ENCODE peak calls at places on chromosomes 2 and 18, in six cellular contexts. Y is CD4-positive, alpha-beta T cell; O is activated T-cell treated with anti-CD3 and anti-CD28 coated beads, Interleukin-2, amount 50 U/mL, for 48 hours; L is GM13976; U is HFFc6; W is stimulated activated CD4-positive, alpha-beta T cell treated with anti-CD3 and anti-CD28 coated beads, Interleukin-1b, Interleukin-23, amount 100 ng/mL, for 1 hour. K is an unnamed sample.

GRCh38 chr2:12300019-12300602 is 416.6 kb upstream of the TRIB2 start:
- DNase-seq in Y (no peak), O (no peak), L (no peak), U (peak; percentile 29), W (no peak), K (no peak)

GRCh38 chr2:25491966-25492532 is 150.3 kb upstream of the DNMT3A start:
- DNase-seq in Y (no peak), O (no peak), L (no peak), U (no peak), W (no peak), K (no peak)

GRCh38 chr2:3536682-3537632 is 17.6 kb upstream of the ADI1 start:
- DNase-seq in Y (no peak), O (no peak), L (no peak), U (peak; percentile 33), W (no peak), K (no peak)

GRCh38 chr2:25062461-25062860 is 20.6 kb downstream of the EFR3B start:
- DNase-seq in Y (no peak), O (no peak), L (no peak), U (no peak), W (no peak), K (peak; percentile 98)

GRCh38 chr2:11344342-11344955 is at the start of gene ROCK2:
- DNase-seq in Y (peak; percentile 47), O (peak; percentile 77), L (peak; percentile 90), U (peak; percentile 80), W (peak; percentile 54), K (peak; percentile 84)

GRCh38 chr2:181656450-181657261 is at the start of gene CERKL:
- DNase-seq in Y (no peak), O (peak; percentile 38), L (peak; percentile 77), U (no peak), W (no peak), K (peak; percentile 32)

GRCh38 chr2:126698991-126699390 is 43.0 kb downstream of the GYPC start:
- DNase-seq in Y (no peak), O (no peak), L (no peak), U (no peak), W (no peak), K (no peak)

GRCh38 chr2:8992643-8993042 is 10.8 kb downstream of the MBOAT2 start:
- DNase-seq in Y (no peak), O (no peak), L (no peak), U (no peak), W (no peak), K (no peak)

GRCh38 chr2:214591359-214591758 is 180.5 kb downstream of the VWC2L start:
- DNase-seq in Y (no peak), O (no peak), L (no peak), U (no peak), W (no peak), K (no peak)

GRCh38 chr2:10613263-10613662 is 76.5 kb downstream of the NOL10 start:
- DNase-seq in Y (no peak), O (no peak), L (no peak), U (no peak), W (no peak), K (no peak)

GRCh38 chr2:40397720-40398119 is 54.2 kb downstream of the SLC8A1 start:
- DNase-seq in Y (no peak), O (no peak), L (no peak), U (no peak), W (no peak), K (no peak)

GRCh38 chr2:43459455-43459854 is 136.4 kb downstream of the THADA start:
- DNase-seq in Y (no peak), O (no peak), L (no peak), U (peak; percentile 61), W (no peak), K (no peak)

GRCh38 chr2:72603481-72603880 is 222.4 kb downstream of the EXOC6B start:
- DNase-seq in Y (no peak), O (no peak), L (no peak), U (no peak), W (no peak), K (no peak)

GRCh38 chr2:26300234-26300641 is 45.7 kb upstream of the SELENOI start:
- DNase-seq in Y (no peak), O (peak; percentile 35), L (no peak), U (no peak), W (no peak), K (no peak)

GRCh38 chr2:7748717-7749415 is 831.7 kb downstream of the RNF144A start:
- DNase-seq in Y (no peak), O (no peak), L (no peak), U (no peak), W (no peak), K (no peak)

GRCh38 chr18:44826418-44827259 is 146.0 kb downstream of the SETBP1 start:
- DNase-seq in Y (no peak), O (no peak), L (no peak), U (peak; percentile 63), W (no peak), K (peak; percentile 87)

GRCh38 chr2:217650716-217651360 is 352.0 kb downstream of the TNS1 start:
- DNase-seq in Y (no peak), O (no peak), L (peak; percentile 65), U (peak; percentile 64), W (no peak), K (peak; percentile 81)

GRCh38 chr2:32355976-32356734 is 668 bp upstream of the BIRC6 start:
- DNase-seq in Y (no peak), O (no peak), L (no peak), U (no peak), W (no peak), K (no peak)

GRCh38 chr2:182302174-182302573 is 124.7 kb downstream of the PDE1A start:
- DNase-seq in Y (no peak), O (no peak), L (no peak), U (peak; percentile 48), W (no peak), K (no peak)

GRCh38 chr2:225612636-225613035 is 213.1 kb downstream of the NYAP2 start:
- DNase-seq in Y (no peak), O (no peak), L (no peak), U (no peak), W (no peak), K (no peak)

GRCh38 chr2:18153741-18154140 is 275.3 kb downstream of the KCNS3 start:
- DNase-seq in Y (no peak), O (no peak), L (no peak), U (no peak), W (no peak), K (no peak)

GRCh38 chr2:229282758-229283546 is 11.9 kb upstream of the PID1 start:
- DNase-seq in Y (no peak), O (no peak), L (no peak), U (peak; percentile 82), W (no peak), K (no peak)

GRCh38 chr18:35099911-35100310 is 58.7 kb downstream of the MAPRE2 start:
- DNase-seq in Y (no peak), O (no peak), L (no peak), U (peak; percentile 39), W (no peak), K (no peak)

GRCh38 chr18:45059695-45060094 is 379.0 kb downstream of the SETBP1 start:
- DNase-seq in Y (no peak), O (no peak), L (no peak), U (peak; percentile 75), W (no peak), K (no peak)

K was measured in Ammon's horn.